ENCODE peak calls at places on chromosomes 5 and 9, in ten cellular contexts. I is HL-60, K is GM23338, P is SK-N-SH, V is spleen, X is transverse colon, T is stomach, Y is vagina, S is esophagus muscularis mucosa, B is GM12878. D is an unnamed sample.
A peak's percentile ranks its signal among the peaks of the same experiment; 100 is the strongest.

GRCh38 chr5:131322926-131323325 is 59.1 kb downstream of the CDC42SE2 start:
- DNase-seq in T (no peak), Y (no peak), K (no peak), X (no peak), S (no peak), P (no peak), V (no peak), B (no peak), I (no peak), D (no peak)

GRCh38 chr9:134243778-134244467 is 79.6 kb upstream of the RNU6ATAC start:
- DNase-seq in V (peak; percentile 88), S (no peak), X (peak; percentile 50), I (peak; percentile 63), T (peak; percentile 47), P (no peak), Y (no peak), B (peak; percentile 42), K (no peak), D (no peak)

GRCh38 chr9:32427111-32427873 is 42.8 kb downstream of the ACO1 start:
- DNase-seq in S (no peak), Y (no peak), T (peak; percentile 74), K (no peak), P (no peak), B (no peak), I (no peak), X (peak; percentile 28), V (no peak), D (no peak)

GRCh38 chr9:136083558-136084190 is 11.4 kb downstream of the NACC2 start:
- DNase-seq in P (peak; percentile 15), K (no peak), V (no peak), B (no peak), I (no peak), T (no peak), X (no peak), S (no peak), Y (no peak), D (no peak)

GRCh38 chr5:130642461-130642860 is 522.6 kb downstream of the HINT1 start:
- DNase-seq in Y (no peak), K (no peak), X (no peak), B (no peak), V (no peak), S (no peak), I (no peak), T (no peak), P (no peak), D (no peak)

GRCh38 chr5:40405230-40405629 is 274.5 kb upstream of the PTGER4 start:
- DNase-seq in V (no peak), T (no peak), S (no peak), X (no peak), B (no peak), P (no peak), I (no peak), K (no peak), Y (no peak), D (no peak)

GRCh38 chr9:133907302-133907880 is 84.7 kb downstream of the VAV2 start:
- DNase-seq in S (no peak), V (no peak), B (no peak), K (no peak), P (no peak), Y (no peak), X (no peak), T (no peak), I (no peak), D (no peak)

GRCh38 chr5:14415516-14416074 is 166.0 kb upstream of the OTULINL start:
- DNase-seq in Y (no peak), S (no peak), K (no peak), I (no peak), B (peak; percentile 41), V (no peak), P (no peak), T (no peak), X (no peak), D (no peak)

GRCh38 chr5:172939045-172939444 is 20.2 kb upstream of the RPL26L1 start:
- DNase-seq in Y (no peak), S (no peak), V (peak; percentile 68), T (no peak), K (peak; percentile 82), B (no peak), I (no peak), X (no peak), P (no peak), D (no peak)

GRCh38 chr9:80440724-80441123 is 869.0 kb downstream of the TLE4 start:
- DNase-seq in S (no peak), B (no peak), T (no peak), P (no peak), Y (no peak), V (no peak), K (peak; percentile 6), I (no peak), X (no peak), D (no peak)

GRCh38 chr5:158614951-158615350 is 484.8 kb downstream of the EBF1 start:
- DNase-seq in K (no peak), I (no peak), Y (no peak), T (no peak), B (no peak), P (no peak), S (no peak), V (no peak), X (no peak), D (no peak)

GRCh38 chr9:116935149-116935897 is 248.2 kb downstream of the TRIM32 start:
- DNase-seq in K (no peak), T (no peak), P (no peak), X (no peak), V (no peak), I (no peak), S (no peak), Y (no peak), B (no peak), D (no peak)

GRCh38 chr5:137199966-137200365 is 299.2 kb downstream of the SPOCK1 start:
- DNase-seq in S (no peak), P (no peak), T (no peak), X (no peak), I (no peak), Y (no peak), B (no peak), K (peak; percentile 21), V (no peak), D (no peak)

GRCh38 chr9:121299467-121300282 is 31.7 kb downstream of the GSN start:
- DNase-seq in X (peak; percentile 70), T (peak; percentile 57), B (no peak), I (no peak), V (peak; percentile 87), Y (no peak), S (no peak), K (peak; percentile 47), P (peak; percentile 85), D (peak; percentile 60)

GRCh38 chr9:87579761-87580626 is 82.3 kb downstream of the DAPK1 start:
- DNase-seq in B (no peak), Y (no peak), S (no peak), T (no peak), P (no peak), V (no peak), K (no peak), I (no peak), X (no peak), D (no peak)

GRCh38 chr5:150302301-150303069 is at the start of gene ARSI:
- DNase-seq in Y (no peak), T (no peak), X (peak; percentile 40), B (no peak), I (no peak), S (no peak), P (no peak), K (peak; percentile 93), V (peak; percentile 74), D (no peak)
- H3K4me3 ChIP-seq in Y (peak within 1 kb of the TSS; percentile 37), T (peak within 1 kb of the TSS; percentile 39), X (no peak within 1 kb of the TSS), B (no peak within 1 kb of the TSS), I (no peak within 1 kb of the TSS), S (peak within 1 kb of the TSS; percentile 52), P (no peak within 1 kb of the TSS), K (peak within 1 kb of the TSS; percentile 66), V (peak within 1 kb of the TSS; percentile 19), D (peak within 1 kb of the TSS; percentile 26)

GRCh38 chr9:16120727-16121126 is 567.9 kb downstream of the CCDC171 start:
- DNase-seq in S (no peak), P (no peak), Y (no peak), V (no peak), B (no peak), I (no peak), K (no peak), X (no peak), T (no peak), D (no peak)
- H3K27ac ChIP-seq in S (no peak overlapping the region), P (no peak overlapping the region), Y (no peak overlapping the region), V (no peak overlapping the region), B (no peak overlapping the region), I (no peak overlapping the region), K (no peak overlapping the region), X (no peak overlapping the region), T (no peak overlapping the region), D (no peak overlapping the region)

GRCh38 chr9:94632736-94633135 is 6.6 kb downstream of the FBP1 start:
- DNase-seq in T (no peak), I (no peak), B (no peak), P (no peak), X (no peak), K (no peak), Y (no peak), V (no peak), S (no peak), D (no peak)
- TF ChIP-seq POLR2AphosphoS5 in T (no peak), I (no peak), B (no peak), P (no peak), X (no peak), K (no peak), Y (no peak), V (no peak), S (no peak), D (no peak)

GRCh38 chr9:124033967-124034366 is 22.4 kb downstream of the LHX2 start:
- DNase-seq in Y (no peak), X (no peak), I (no peak), K (no peak), B (no peak), T (no peak), P (no peak), S (no peak), V (no peak), D (no peak)

GRCh38 chr9:124029617-124030016 is 18.0 kb downstream of the LHX2 start:
- DNase-seq in V (no peak), S (no peak), X (no peak), K (no peak), Y (no peak), T (no peak), I (no peak), P (no peak), B (no peak), D (no peak)

GRCh38 chr9:124032247-124032646 is 20.7 kb downstream of the LHX2 start:
- DNase-seq in V (peak; percentile 67), K (peak; percentile 75), P (peak; percentile 54), Y (no peak), I (no peak), B (no peak), S (no peak), X (no peak), T (no peak), D (no peak)

GRCh38 chr9:124033348-124033747 is 21.8 kb downstream of the LHX2 start:
- DNase-seq in P (no peak), T (no peak), X (no peak), B (no peak), V (peak; percentile 4), Y (no peak), S (no peak), I (no peak), K (no peak), D (no peak)

DNA sequence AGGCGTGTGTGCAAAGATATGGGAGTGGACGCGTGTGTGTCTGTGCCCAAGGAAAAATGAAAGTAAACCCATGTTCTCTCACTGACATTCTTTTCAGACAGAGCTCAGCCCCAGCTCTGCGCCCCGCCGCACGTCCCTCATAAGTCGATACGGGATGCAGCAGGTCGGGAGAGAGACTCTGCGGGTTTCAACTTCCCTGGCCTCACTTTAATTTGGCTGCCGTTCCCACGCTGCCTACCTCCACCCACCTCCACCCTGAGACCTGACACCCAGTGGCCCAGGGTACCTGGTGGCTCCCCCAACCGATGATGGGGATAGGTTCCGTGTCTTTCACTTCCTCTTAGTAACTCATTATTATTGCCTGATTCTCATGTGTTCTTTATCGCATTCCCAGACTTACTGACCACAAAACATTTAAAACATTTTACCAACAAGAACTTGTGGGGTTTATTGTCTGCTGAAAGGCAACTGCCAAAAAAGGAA is 19.4 kb downstream of the LHX2 start:
- DNase-seq in P (peak; percentile 53), V (no peak), X (no peak), Y (no peak), S (no peak), K (no peak), I (no peak), T (no peak), B (peak; percentile 76), D (no peak)
- H3K4me3 ChIP-seq in P (peak overlapping the region; percentile 40), V (peak overlapping the region; percentile 13), X (peak overlapping the region; percentile 5), Y (peak overlapping the region; percentile 8), S (no peak overlapping the region), K (no peak overlapping the region), I (no peak overlapping the region), T (no peak overlapping the region), B (no peak overlapping the region), D (no peak overlapping the region)